ENCODE peak calls at places on chromosomes 13 and 19, in five cellular contexts. One of them, this sample, is unnamed.

GRCh38 chr13:80524447-80525215 is 183.7 kb upstream of the SPRY2 start:
- DNase-seq in WERI-Rb-1: no peak
- DNase-seq in left ventricle myocardium inferior: no peak
- DNase-seq in A549: no peak
- DNase-seq in right lobe of liver: no peak
- DNase-seq in this sample: no peak

GRCh38 chr19:12777217-12778019 is 2.1 kb upstream of the HOOK2 start:
- DNase-seq in right lobe of liver: peak
- DNase-seq in left ventricle myocardium inferior: peak
- DNase-seq in WERI-Rb-1: peak
- DNase-seq in A549: no peak
- DNase-seq in this sample: no peak

GRCh38 chr19:19071897-19072296 is 8.1 kb downstream of the SLC25A42 start:
- DNase-seq in WERI-Rb-1: no peak
- DNase-seq in left ventricle myocardium inferior: no peak
- DNase-seq in A549: no peak
- DNase-seq in right lobe of liver: no peak
- DNase-seq in this sample: no peak

GRCh38 chr13:93230466-93230865 is 3.9 kb downstream of the GPC6 start:
- DNase-seq in left ventricle myocardium inferior: no peak
- DNase-seq in A549: no peak
- DNase-seq in right lobe of liver: no peak
- DNase-seq in WERI-Rb-1: no peak
- DNase-seq in this sample: no peak

GRCh38 chr13:93224545-93224944 is 2.1 kb upstream of the GPC6 start:
- DNase-seq in WERI-Rb-1: no peak
- DNase-seq in right lobe of liver: no peak
- DNase-seq in A549: no peak
- DNase-seq in left ventricle myocardium inferior: no peak
- DNase-seq in this sample: no peak

GRCh38 chr13:109144693-109145437 is 515.5 kb downstream of the MYO16 start:
- DNase-seq in WERI-Rb-1: no peak
- DNase-seq in right lobe of liver: no peak
- DNase-seq in left ventricle myocardium inferior: no peak
- DNase-seq in A549: no peak
- DNase-seq in this sample: no peak

GRCh38 chr19:29268103-29268502 is 55.2 kb upstream of the UQCRFS1 start:
- DNase-seq in WERI-Rb-1: no peak
- DNase-seq in right lobe of liver: no peak
- DNase-seq in left ventricle myocardium inferior: no peak
- DNase-seq in A549: no peak
- DNase-seq in this sample: no peak

GRCh38 chr19:32933571-32933970 is 38.2 kb downstream of the CEP89 start:
- DNase-seq in left ventricle myocardium inferior: no peak
- DNase-seq in A549: no peak
- DNase-seq in WERI-Rb-1: no peak
- DNase-seq in right lobe of liver: no peak
- DNase-seq in this sample: no peak

GRCh38 chr19:54189020-54189667 is at the start of gene MBOAT7:
- DNase-seq in WERI-Rb-1: no peak
- DNase-seq in left ventricle myocardium inferior: no peak
- DNase-seq in right lobe of liver: no peak
- DNase-seq in A549: no peak
- DNase-seq in this sample: no peak

GRCh38 chr13:91882918-91883317 is 484.5 kb downstream of the GPC5 start:
- DNase-seq in left ventricle myocardium inferior: no peak
- DNase-seq in WERI-Rb-1: no peak
- DNase-seq in A549: no peak
- DNase-seq in right lobe of liver: no peak
- DNase-seq in this sample: no peak

GRCh38 chr13:28355822-28356371 is 139.0 kb downstream of the FLT1 start:
- DNase-seq in WERI-Rb-1: no peak
- DNase-seq in left ventricle myocardium inferior: no peak
- DNase-seq in A549: no peak
- DNase-seq in right lobe of liver: no peak
- DNase-seq in this sample: no peak

DNA sequence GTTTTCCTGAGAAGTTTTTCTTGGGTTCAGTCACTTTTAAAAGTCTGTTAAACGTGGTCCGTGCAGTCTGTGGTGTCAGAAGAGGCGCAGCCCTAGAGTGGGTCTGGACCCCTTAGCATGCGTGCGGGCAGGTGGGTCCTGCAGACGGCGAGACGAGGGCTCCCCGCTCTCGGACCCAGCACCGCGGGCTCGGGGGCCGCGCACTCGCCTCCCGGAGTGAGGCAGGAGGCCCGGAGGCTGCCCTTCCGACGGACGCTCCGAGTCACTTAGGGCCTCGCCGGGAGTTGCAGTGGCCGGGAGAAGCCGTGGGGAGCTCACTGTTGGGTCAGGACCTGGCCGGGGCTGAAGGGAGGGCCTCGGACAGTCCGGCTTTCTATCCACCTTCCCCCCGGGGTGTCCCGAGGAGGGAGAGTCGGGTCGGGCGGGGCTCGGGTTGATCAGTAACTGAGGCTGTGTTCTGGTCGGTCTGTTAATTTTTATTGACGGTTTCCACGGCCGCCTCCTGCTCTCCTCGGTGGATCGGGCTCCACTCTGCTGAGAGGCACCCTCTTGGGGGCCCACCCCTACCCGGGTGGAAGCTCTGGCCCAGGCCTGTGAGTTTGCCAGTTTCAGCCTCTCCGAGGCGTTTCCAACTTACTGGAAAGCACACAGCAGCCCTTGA is 1.3 kb downstream of the PTBP1 start:
- DNase-seq in right lobe of liver: peak
- DNase-seq in left ventricle myocardium inferior: no peak
- DNase-seq in WERI-Rb-1: no peak
- DNase-seq in A549: no peak
- DNase-seq in this sample: no peak
- H3K27ac ChIP-seq in right lobe of liver: peak
- H3K27ac ChIP-seq in left ventricle myocardium inferior: peak
- H3K27ac ChIP-seq in WERI-Rb-1: peak
- H3K27ac ChIP-seq in A549: peak
- H3K27ac ChIP-seq in this sample: peak

GRCh38 chr13:44142911-44143665 is 230.5 kb upstream of the SERP2 start:
- DNase-seq in right lobe of liver: no peak
- DNase-seq in left ventricle myocardium inferior: no peak
- DNase-seq in A549: peak
- DNase-seq in WERI-Rb-1: no peak
- DNase-seq in this sample: no peak
- H3K4me3 ChIP-seq in right lobe of liver: peak
- H3K4me3 ChIP-seq in left ventricle myocardium inferior: peak
- H3K4me3 ChIP-seq in A549: peak
- H3K4me3 ChIP-seq in WERI-Rb-1: no peak
- H3K4me3 ChIP-seq in this sample: peak

GRCh38 chr13:85995788-85996418 is 196.7 kb upstream of the SLITRK6 start:
- DNase-seq in left ventricle myocardium inferior: no peak
- DNase-seq in A549: no peak
- DNase-seq in WERI-Rb-1: no peak
- DNase-seq in right lobe of liver: no peak
- DNase-seq in this sample: no peak

GRCh38 chr13:85997587-85997986 is 198.4 kb upstream of the SLITRK6 start:
- DNase-seq in right lobe of liver: no peak
- DNase-seq in A549: no peak
- DNase-seq in WERI-Rb-1: no peak
- DNase-seq in left ventricle myocardium inferior: no peak
- DNase-seq in this sample: no peak

GRCh38 chr13:85990397-85990796 is 191.2 kb upstream of the SLITRK6 start:
- DNase-seq in right lobe of liver: no peak
- DNase-seq in A549: no peak
- DNase-seq in WERI-Rb-1: no peak
- DNase-seq in left ventricle myocardium inferior: no peak
- DNase-seq in this sample: no peak

DNA sequence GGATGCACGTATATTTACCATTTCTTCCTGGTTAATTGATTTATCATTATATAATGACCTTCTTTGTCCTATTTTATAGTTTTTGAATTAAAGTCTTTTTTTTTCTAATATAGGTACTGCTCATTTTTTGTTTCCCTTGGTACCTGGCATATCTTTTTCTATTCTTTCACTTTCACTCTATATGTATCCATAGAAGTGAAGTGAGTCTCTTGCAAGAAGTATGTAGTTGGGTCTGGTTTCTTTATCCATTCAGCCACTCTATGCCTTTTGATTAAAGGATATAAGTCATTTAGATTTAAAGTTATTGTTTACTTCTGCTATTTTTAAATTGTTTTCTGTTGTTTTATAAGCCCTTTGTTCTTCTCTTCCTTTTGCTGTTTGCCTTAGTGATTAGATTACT is 194.3 kb upstream of the SLITRK6 start:
- DNase-seq in right lobe of liver: no peak
- DNase-seq in A549: no peak
- DNase-seq in left ventricle myocardium inferior: no peak
- DNase-seq in WERI-Rb-1: no peak
- DNase-seq in this sample: no peak
- H3K27ac ChIP-seq in right lobe of liver: no peak
- H3K27ac ChIP-seq in A549: no peak
- H3K27ac ChIP-seq in left ventricle myocardium inferior: no peak
- H3K27ac ChIP-seq in WERI-Rb-1: no peak
- H3K27ac ChIP-seq in this sample: no peak

GRCh38 chr13:24716011-24716410 is 35.8 kb downstream of the ATP12A start:
- DNase-seq in right lobe of liver: no peak
- DNase-seq in WERI-Rb-1: peak
- DNase-seq in left ventricle myocardium inferior: no peak
- DNase-seq in A549: no peak
- DNase-seq in this sample: no peak
- H3K4me3 ChIP-seq in right lobe of liver: no peak
- H3K4me3 ChIP-seq in WERI-Rb-1: no peak
- H3K4me3 ChIP-seq in left ventricle myocardium inferior: no peak
- H3K4me3 ChIP-seq in A549: no peak
- H3K4me3 ChIP-seq in this sample: no peak

GRCh38 chr13:77699059-77699680 is 1.7 kb downstream of the SLAIN1 start:
- DNase-seq in A549: no peak
- DNase-seq in left ventricle myocardium inferior: no peak
- DNase-seq in WERI-Rb-1: no peak
- DNase-seq in right lobe of liver: no peak
- DNase-seq in this sample: no peak
- H3K27ac ChIP-seq in A549: no peak
- H3K27ac ChIP-seq in left ventricle myocardium inferior: no peak
- H3K27ac ChIP-seq in WERI-Rb-1: peak
- H3K27ac ChIP-seq in right lobe of liver: peak
- H3K27ac ChIP-seq in this sample: no peak

DNA sequence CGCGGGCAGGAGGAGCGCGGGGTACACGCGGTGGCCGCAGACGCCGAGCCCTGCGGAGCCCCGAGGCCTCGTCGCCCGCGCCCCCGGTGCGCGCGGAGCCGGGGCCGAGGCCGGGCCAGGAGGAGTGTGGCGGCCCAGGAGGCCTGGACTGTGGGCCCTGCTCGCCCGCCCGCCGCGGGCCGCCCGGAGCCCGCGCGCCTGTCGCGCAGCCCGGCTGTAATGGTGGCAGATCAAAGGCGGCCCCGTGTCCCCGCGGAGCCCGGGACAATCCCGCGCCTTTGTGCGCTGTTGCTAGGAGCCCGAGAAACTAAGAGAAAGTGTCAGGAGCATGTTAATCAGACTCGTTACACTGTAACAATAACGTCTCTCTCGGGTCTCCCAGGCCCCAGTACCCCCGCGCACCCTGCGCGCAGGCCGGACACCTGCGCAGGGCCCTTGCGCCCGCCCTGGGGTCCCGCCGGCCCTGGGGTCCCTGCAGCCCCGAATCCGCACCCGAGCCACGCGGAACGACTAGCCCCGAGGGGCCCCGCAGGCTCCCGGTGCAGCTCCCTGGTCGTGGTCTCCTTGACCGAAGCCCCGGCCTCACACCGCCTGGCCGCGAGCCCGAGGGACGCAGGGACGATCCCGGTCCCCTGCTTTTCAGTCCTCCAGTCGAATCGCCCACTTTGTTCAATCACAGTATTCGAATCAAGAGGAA is 75.4 kb downstream of the ZIC5 start:
- DNase-seq in right lobe of liver: no peak
- DNase-seq in left ventricle myocardium inferior: no peak
- DNase-seq in A549: no peak
- DNase-seq in WERI-Rb-1: no peak
- DNase-seq in this sample: no peak
- H3K4me3 ChIP-seq in right lobe of liver: peak
- H3K4me3 ChIP-seq in left ventricle myocardium inferior: peak
- H3K4me3 ChIP-seq in A549: no peak
- H3K4me3 ChIP-seq in WERI-Rb-1: no peak
- H3K4me3 ChIP-seq in this sample: peak

GRCh38 chr13:35927554-35927953 is 203.6 kb downstream of the DCLK1 start:
- DNase-seq in WERI-Rb-1: no peak
- DNase-seq in right lobe of liver: no peak
- DNase-seq in left ventricle myocardium inferior: no peak
- DNase-seq in A549: peak
- DNase-seq in this sample: no peak
- H3K27ac ChIP-seq in WERI-Rb-1: no peak
- H3K27ac ChIP-seq in right lobe of liver: no peak
- H3K27ac ChIP-seq in left ventricle myocardium inferior: no peak
- H3K27ac ChIP-seq in A549: no peak
- H3K27ac ChIP-seq in this sample: peak

GRCh38 chr13:98749501-98749900 is 3.0 kb downstream of the SLC15A1 start:
- DNase-seq in left ventricle myocardium inferior: no peak
- DNase-seq in WERI-Rb-1: no peak
- DNase-seq in right lobe of liver: no peak
- DNase-seq in A549: no peak
- DNase-seq in this sample: no peak

GRCh38 chr13:98751397-98752110 is 918 bp downstream of the SLC15A1 start:
- DNase-seq in left ventricle myocardium inferior: no peak
- DNase-seq in A549: no peak
- DNase-seq in right lobe of liver: peak
- DNase-seq in WERI-Rb-1: no peak
- DNase-seq in this sample: no peak

GRCh38 chr13:98752942-98753290 is 444 bp upstream of the SLC15A1 start:
- DNase-seq in right lobe of liver: no peak
- DNase-seq in A549: no peak
- DNase-seq in WERI-Rb-1: no peak
- DNase-seq in left ventricle myocardium inferior: no peak
- DNase-seq in this sample: no peak

GRCh38 chr13:98755116-98755515 is 2.6 kb upstream of the SLC15A1 start:
- DNase-seq in A549: no peak
- DNase-seq in right lobe of liver: no peak
- DNase-seq in WERI-Rb-1: no peak
- DNase-seq in left ventricle myocardium inferior: no peak
- DNase-seq in this sample: no peak

GRCh38 chr13:98752111-98752941 is at the start of gene SLC15A1:
- DNase-seq in A549: no peak
- DNase-seq in left ventricle myocardium inferior: no peak
- DNase-seq in WERI-Rb-1: peak
- DNase-seq in right lobe of liver: peak
- DNase-seq in this sample: no peak
- H3K4me3 ChIP-seq in A549: peak
- H3K4me3 ChIP-seq in left ventricle myocardium inferior: peak
- H3K4me3 ChIP-seq in WERI-Rb-1: peak
- H3K4me3 ChIP-seq in right lobe of liver: peak
- H3K4me3 ChIP-seq in this sample: peak

GRCh38 chr19:48961051-48961649 is 4.0 kb upstream of the FTL start:
- DNase-seq in A549: no peak
- DNase-seq in WERI-Rb-1: no peak
- DNase-seq in right lobe of liver: no peak
- DNase-seq in left ventricle myocardium inferior: no peak
- DNase-seq in this sample: no peak

GRCh38 chr19:48961673-48962028 is 3.5 kb upstream of the FTL start:
- DNase-seq in A549: no peak
- DNase-seq in left ventricle myocardium inferior: no peak
- DNase-seq in WERI-Rb-1: no peak
- DNase-seq in right lobe of liver: no peak
- DNase-seq in this sample: no peak

GRCh38 chr19:48963371-48964204 is 1.5 kb upstream of the FTL start:
- DNase-seq in right lobe of liver: peak
- DNase-seq in WERI-Rb-1: peak
- DNase-seq in left ventricle myocardium inferior: peak
- DNase-seq in A549: peak
- DNase-seq in this sample: no peak

GRCh38 chr19:48962849-48963165 is 2.3 kb upstream of the FTL start:
- DNase-seq in right lobe of liver: no peak
- DNase-seq in A549: peak
- DNase-seq in WERI-Rb-1: no peak
- DNase-seq in left ventricle myocardium inferior: no peak
- DNase-seq in this sample: no peak

GRCh38 chr19:48962029-48962848 is 2.9 kb upstream of the FTL start:
- DNase-seq in A549: peak
- DNase-seq in WERI-Rb-1: no peak
- DNase-seq in right lobe of liver: peak
- DNase-seq in left ventricle myocardium inferior: peak
- DNase-seq in this sample: no peak
- H3K27ac ChIP-seq in A549: peak
- H3K27ac ChIP-seq in WERI-Rb-1: peak
- H3K27ac ChIP-seq in right lobe of liver: peak
- H3K27ac ChIP-seq in left ventricle myocardium inferior: peak
- H3K27ac ChIP-seq in this sample: peak